ENCODE peak calls at places on chromosomes 3 and 15, in four cellular contexts. One of them, this sample, is unnamed.

GRCh38 chr3:24492971-24493551 is 1.6 kb downstream of the THRB start:
- DNase-seq in fibroblast of pulmonary artery: no peak
- DNase-seq in cardiac muscle cell: no peak
- DNase-seq in OCI-LY7: no peak
- DNase-seq in this sample: no peak

GRCh38 chr3:9398715-9399708 is 1.6 kb downstream of the SETD5 start:
- DNase-seq in OCI-LY7: peak
- DNase-seq in fibroblast of pulmonary artery: peak
- DNase-seq in cardiac muscle cell: peak
- DNase-seq in this sample: peak

GRCh38 chr15:90750186-90750585 is 33.0 kb downstream of the BLM start:
- DNase-seq in cardiac muscle cell: no peak
- DNase-seq in fibroblast of pulmonary artery: no peak
- DNase-seq in OCI-LY7: no peak
- DNase-seq in this sample: peak

GRCh38 chr15:70062321-70062956 is 35.3 kb downstream of the TLE3 start:
- DNase-seq in fibroblast of pulmonary artery: peak
- DNase-seq in cardiac muscle cell: no peak
- DNase-seq in OCI-LY7: no peak
- DNase-seq in this sample: no peak

GRCh38 chr3:34650131-34650530 is 851.7 kb downstream of the PDCD6IP start:
- DNase-seq in OCI-LY7: no peak
- DNase-seq in fibroblast of pulmonary artery: no peak
- DNase-seq in cardiac muscle cell: no peak
- DNase-seq in this sample: no peak

GRCh38 chr15:80251505-80252280 is at the start of gene CTXND1:
- DNase-seq in OCI-LY7: no peak
- DNase-seq in cardiac muscle cell: peak
- DNase-seq in fibroblast of pulmonary artery: no peak
- DNase-seq in this sample: no peak

GRCh38 chr15:81351651-81352050 is 22.4 kb downstream of the TMC3 start:
- DNase-seq in cardiac muscle cell: no peak
- DNase-seq in fibroblast of pulmonary artery: no peak
- DNase-seq in OCI-LY7: no peak
- DNase-seq in this sample: no peak

GRCh38 chr3:15295506-15295905 is 36.9 kb downstream of the SH3BP5 start:
- DNase-seq in cardiac muscle cell: no peak
- DNase-seq in fibroblast of pulmonary artery: peak
- DNase-seq in OCI-LY7: no peak
- DNase-seq in this sample: no peak

GRCh38 chr3:46368569-46368968 is 2.2 kb upstream of the CCR5 start:
- DNase-seq in fibroblast of pulmonary artery: no peak
- DNase-seq in cardiac muscle cell: peak
- DNase-seq in OCI-LY7: peak
- DNase-seq in this sample: peak

GRCh38 chr3:46883252-46884185 is 6.0 kb downstream of the PTH1R start:
- DNase-seq in cardiac muscle cell: peak
- DNase-seq in OCI-LY7: no peak
- DNase-seq in fibroblast of pulmonary artery: peak
- DNase-seq in this sample: peak

GRCh38 chr3:40173291-40173710 is 136.2 kb upstream of the EIF1B start:
- DNase-seq in fibroblast of pulmonary artery: no peak
- DNase-seq in cardiac muscle cell: no peak
- DNase-seq in OCI-LY7: no peak
- DNase-seq in this sample: no peak

GRCh38 chr3:195794708-195795107 is 17.0 kb downstream of the MUC4 start:
- DNase-seq in OCI-LY7: no peak
- DNase-seq in cardiac muscle cell: peak
- DNase-seq in fibroblast of pulmonary artery: no peak
- DNase-seq in this sample: no peak

DNA sequence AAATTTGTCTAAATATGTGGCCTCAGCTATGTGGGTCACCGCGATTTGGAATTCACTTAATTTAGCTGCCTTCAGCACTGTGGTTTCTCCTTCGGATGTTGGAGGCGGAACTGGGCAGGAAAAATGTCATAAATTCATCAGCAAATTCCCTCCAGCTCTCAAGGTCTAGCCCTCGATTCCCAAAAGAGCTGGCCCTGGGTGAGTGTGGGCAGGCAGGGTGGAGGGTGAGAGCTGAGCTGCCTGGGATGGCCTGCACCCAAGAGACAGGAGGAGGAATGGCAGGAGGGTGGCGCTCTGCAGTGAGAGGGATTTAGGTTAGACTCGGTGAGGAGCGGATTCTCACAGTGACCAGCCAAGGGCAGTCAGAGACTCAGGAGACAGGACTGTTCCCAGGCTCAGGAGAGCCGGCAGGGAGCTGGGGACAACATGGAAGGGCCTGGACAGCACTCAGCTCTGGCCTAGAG is 57.1 kb downstream of the FEM1B start:
- DNase-seq in OCI-LY7: no peak
- DNase-seq in fibroblast of pulmonary artery: peak
- DNase-seq in cardiac muscle cell: no peak
- DNase-seq in this sample: no peak
- TF ChIP-seq CTCF in OCI-LY7: no peak
- TF ChIP-seq CTCF in fibroblast of pulmonary artery: no peak
- TF ChIP-seq CTCF in cardiac muscle cell: no peak
- TF ChIP-seq CTCF in this sample: no peak

GRCh38 chr3:141235661-141236171 is 4.1 kb downstream of the PXYLP1 start:
- DNase-seq in cardiac muscle cell: peak
- DNase-seq in fibroblast of pulmonary artery: no peak
- DNase-seq in OCI-LY7: no peak
- DNase-seq in this sample: no peak
- TF ChIP-seq CTCF in cardiac muscle cell: no peak
- TF ChIP-seq CTCF in fibroblast of pulmonary artery: no peak
- TF ChIP-seq CTCF in OCI-LY7: no peak
- TF ChIP-seq CTCF in this sample: no peak

GRCh38 chr3:135516143-135516542 is 449.4 kb upstream of the PPP2R3A start:
- DNase-seq in OCI-LY7: no peak
- DNase-seq in cardiac muscle cell: peak
- DNase-seq in fibroblast of pulmonary artery: no peak
- DNase-seq in this sample: no peak
- TF ChIP-seq CTCF in OCI-LY7: no peak
- TF ChIP-seq CTCF in cardiac muscle cell: no peak
- TF ChIP-seq CTCF in fibroblast of pulmonary artery: no peak
- TF ChIP-seq CTCF in this sample: no peak

DNA sequence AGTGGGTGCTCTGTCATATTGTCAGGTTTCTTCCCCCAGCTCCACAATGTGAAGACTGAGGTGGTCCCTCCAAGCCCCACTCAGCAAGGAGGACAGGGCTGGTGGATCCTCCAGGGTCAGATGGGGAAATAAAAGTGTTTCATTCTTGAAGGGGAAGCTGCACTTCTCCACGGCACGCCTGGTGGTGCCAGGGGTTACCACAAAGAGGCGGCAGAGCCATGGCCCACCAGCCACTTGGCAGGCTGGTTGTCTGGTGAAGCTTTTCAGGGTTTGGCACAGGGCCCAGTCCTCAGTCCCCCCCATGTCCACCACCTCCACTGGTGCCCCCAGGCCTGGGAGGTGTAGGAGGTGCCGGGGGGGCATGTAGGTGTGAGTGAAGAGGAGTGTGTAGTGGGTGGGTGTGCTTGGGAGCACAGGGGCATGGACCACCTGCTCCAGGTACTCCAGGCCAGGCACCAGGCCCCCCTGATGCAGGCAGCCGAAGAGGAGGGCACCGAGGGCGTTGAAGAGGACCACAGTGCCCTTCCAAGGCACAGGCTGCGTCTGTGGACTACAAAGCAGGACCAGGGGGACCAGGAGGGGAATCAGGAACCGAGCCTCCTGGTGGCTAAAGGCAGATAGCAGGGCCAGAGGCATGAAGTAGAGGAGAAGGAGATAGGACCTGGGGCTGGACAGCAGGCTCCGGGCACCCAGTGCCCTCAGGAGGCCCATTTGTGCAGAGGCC is 5.0 kb upstream of the NCBP2 start:
- DNase-seq in OCI-LY7: no peak
- DNase-seq in fibroblast of pulmonary artery: no peak
- DNase-seq in cardiac muscle cell: no peak
- DNase-seq in this sample: no peak
- TF ChIP-seq CTCF in OCI-LY7: no peak
- TF ChIP-seq CTCF in fibroblast of pulmonary artery: peak
- TF ChIP-seq CTCF in cardiac muscle cell: no peak
- TF ChIP-seq CTCF in this sample: no peak

GRCh38 chr15:98805434-98806274 is 157.3 kb downstream of the IGF1R start:
- DNase-seq in cardiac muscle cell: no peak
- DNase-seq in OCI-LY7: no peak
- DNase-seq in fibroblast of pulmonary artery: no peak
- DNase-seq in this sample: no peak
- TF ChIP-seq CTCF in cardiac muscle cell: peak
- TF ChIP-seq CTCF in OCI-LY7: no peak
- TF ChIP-seq CTCF in fibroblast of pulmonary artery: no peak
- TF ChIP-seq CTCF in this sample: no peak

DNA sequence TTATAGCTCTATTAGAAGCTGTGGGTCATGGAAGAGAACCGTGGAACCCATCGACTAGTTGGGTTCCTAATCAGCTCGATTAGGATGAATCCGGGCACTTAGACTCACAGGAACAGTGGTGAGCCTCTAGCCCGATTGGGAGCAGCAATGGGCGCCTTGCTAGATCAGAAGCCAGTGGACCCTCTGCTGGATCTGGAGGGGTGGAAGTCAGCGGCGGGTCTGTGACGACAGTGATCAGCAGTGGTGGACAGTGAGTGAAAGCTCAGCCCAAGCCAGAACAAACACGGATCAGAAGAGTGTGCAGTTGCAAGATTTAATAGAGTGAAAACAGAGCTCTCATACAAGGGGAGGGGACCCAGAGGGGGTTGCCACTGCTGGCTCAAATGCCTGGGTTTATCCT is 1170.2 kb downstream of the OTOL1 start:
- DNase-seq in cardiac muscle cell: no peak
- DNase-seq in OCI-LY7: no peak
- DNase-seq in fibroblast of pulmonary artery: no peak
- DNase-seq in this sample: no peak
- TF ChIP-seq CTCF in cardiac muscle cell: no peak
- TF ChIP-seq CTCF in OCI-LY7: no peak
- TF ChIP-seq CTCF in fibroblast of pulmonary artery: no peak
- TF ChIP-seq CTCF in this sample: no peak

GRCh38 chr3:194369522-194370279 is at the start of gene LRRC15:
- DNase-seq in cardiac muscle cell: peak
- DNase-seq in fibroblast of pulmonary artery: peak
- DNase-seq in OCI-LY7: no peak
- DNase-seq in this sample: no peak
- TF ChIP-seq CTCF in cardiac muscle cell: no peak
- TF ChIP-seq CTCF in fibroblast of pulmonary artery: no peak
- TF ChIP-seq CTCF in OCI-LY7: no peak
- TF ChIP-seq CTCF in this sample: no peak